ENCODE peak calls at places on chromosome 1, in nine cellular contexts. I, H, F, E, O, A, Q, J and D are unnamed samples.

GRCh38 chr1:2103266-2103900 is 53.2 kb downstream of the PRKCZ start:
- DNase-seq in A (no peak), I (no peak), Q (no peak), J (no peak), O (no peak), F (no peak), H (no peak), E (no peak), D (no peak)

GRCh38 chr1:3668585-3669300 is 16.4 kb downstream of the TP73 start:
- DNase-seq in E (no peak), F (no peak), I (peak), O (peak), J (peak), Q (peak), H (peak), A (peak), D (peak)

GRCh38 chr1:32201011-32201855 is 838 bp downstream of the CCDC28B start:
- DNase-seq in E (peak), Q (peak), I (peak), J (no peak), H (peak), A (peak), F (peak), O (peak), D (no peak)

GRCh38 chr1:227343727-227344551 is 25.6 kb upstream of the CDC42BPA start:
- DNase-seq in I (no peak), F (peak), J (peak), E (peak), A (no peak), H (no peak), O (no peak), Q (no peak), D (no peak)

GRCh38 chr1:165109013-165109412 is 247.5 kb downstream of the LMX1A start:
- DNase-seq in J (no peak), E (no peak), O (no peak), H (no peak), Q (no peak), A (no peak), I (no peak), F (no peak), D (no peak)

GRCh38 chr1:67355745-67356424 is 48.2 kb downstream of the IL12RB2 start:
- DNase-seq in Q (no peak), A (no peak), J (no peak), F (peak), E (no peak), I (no peak), O (peak), H (no peak), D (no peak)

GRCh38 chr1:35886606-35887431 is 3.8 kb downstream of the AGO1 start:
- DNase-seq in H (no peak), Q (no peak), I (no peak), J (no peak), A (no peak), O (peak), F (peak), E (peak), D (no peak)

GRCh38 chr1:203238535-203238934 is 9.1 kb upstream of the CHIT1 start:
- DNase-seq in F (no peak), O (no peak), A (no peak), E (no peak), Q (no peak), J (no peak), I (no peak), H (no peak), D (no peak)

GRCh38 chr1:90925928-90926869 is 95.6 kb downstream of the ZNF644 start:
- DNase-seq in O (no peak), H (no peak), E (no peak), F (peak), J (peak), I (no peak), A (no peak), Q (no peak), D (no peak)

GRCh38 chr1:248834343-248834940 is 3.6 kb upstream of the ZNF672 start:
- DNase-seq in I (no peak), H (no peak), J (no peak), Q (no peak), F (no peak), E (no peak), O (no peak), A (no peak), D (no peak)

GRCh38 chr1:41917051-41917530 is 1.6 kb downstream of the HIVEP3 start:
- DNase-seq in A (no peak), I (no peak), O (no peak), Q (no peak), E (no peak), J (no peak), H (no peak), F (no peak), D (no peak)

GRCh38 chr1:207844374-207844773 is 66.6 kb downstream of the CD34 start:
- DNase-seq in A (no peak), H (no peak), E (no peak), I (no peak), J (no peak), F (no peak), O (no peak), Q (no peak), D (no peak)

GRCh38 chr1:53367503-53368313 is 39.8 kb upstream of the LRP8 start:
- DNase-seq in Q (no peak), E (no peak), F (no peak), A (no peak), J (no peak), I (peak), H (peak), O (peak), D (no peak)

GRCh38 chr1:43867946-43868740 is 65.5 kb upstream of the ARTN start:
- DNase-seq in E (no peak), F (peak), I (no peak), O (no peak), Q (no peak), A (no peak), J (no peak), H (no peak), D (no peak)

GRCh38 chr1:37741130-37741529 is 23.8 kb downstream of the EPHA10 start:
- DNase-seq in Q (peak), H (no peak), O (no peak), E (no peak), A (no peak), J (peak), F (peak), I (peak), D (no peak)

GRCh38 chr1:194289569-194290266 is 1103.3 kb upstream of the B3GALT2 start:
- DNase-seq in I (no peak), J (no peak), A (no peak), Q (no peak), E (no peak), F (no peak), H (peak), O (no peak), D (no peak)

DNA sequence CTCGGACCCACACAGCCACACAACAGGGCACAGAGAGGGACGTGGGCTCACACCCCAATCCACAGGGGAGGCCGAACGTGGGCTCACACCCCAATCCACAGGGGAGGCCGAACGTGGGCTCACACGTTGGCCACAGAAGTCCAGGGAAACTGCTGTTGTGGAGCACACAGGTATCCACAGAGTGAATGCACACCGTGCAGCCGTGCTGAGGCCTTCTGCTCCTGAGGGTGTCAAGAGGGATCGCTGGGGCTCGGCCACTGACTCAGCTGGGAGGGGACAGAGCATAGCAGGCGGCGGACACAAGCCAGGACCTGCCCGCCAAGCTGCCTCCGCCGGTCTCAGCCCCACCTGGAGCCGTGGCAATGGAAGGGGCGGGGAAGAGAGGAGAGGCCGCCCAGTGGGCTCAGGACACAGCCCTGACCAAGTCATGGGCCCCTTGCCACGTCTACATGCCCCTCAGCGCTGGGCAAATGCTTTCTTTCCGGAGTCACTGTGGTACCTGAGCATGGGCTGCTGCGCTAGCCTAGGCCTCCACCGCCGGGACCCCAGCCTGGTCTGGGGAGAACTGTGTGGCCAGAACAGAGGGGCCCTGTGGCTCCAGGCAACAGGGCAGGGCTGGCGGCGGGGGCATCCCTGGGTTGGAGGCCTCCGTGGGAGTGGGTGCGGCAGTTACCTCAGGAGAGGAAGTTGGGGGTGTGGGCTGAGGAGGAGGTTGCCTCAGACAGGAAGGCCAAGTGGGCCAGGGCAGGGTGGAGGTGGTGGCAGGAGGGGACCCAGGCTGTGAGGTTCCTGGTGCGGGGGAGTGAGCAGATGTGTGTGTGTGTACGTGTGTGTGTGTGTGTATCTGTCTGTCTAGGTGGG is 1.2 kb downstream of the SYTL1 start:
- DNase-seq in O (peak), Q (no peak), J (no peak), A (no peak), E (no peak), I (no peak), H (peak), F (no peak), D (no peak)
- TF ChIP-seq POLR2A in O (no peak), Q (no peak), J (no peak), A (no peak), E (no peak), I (no peak), H (no peak), F (no peak), D (no peak)

DNA sequence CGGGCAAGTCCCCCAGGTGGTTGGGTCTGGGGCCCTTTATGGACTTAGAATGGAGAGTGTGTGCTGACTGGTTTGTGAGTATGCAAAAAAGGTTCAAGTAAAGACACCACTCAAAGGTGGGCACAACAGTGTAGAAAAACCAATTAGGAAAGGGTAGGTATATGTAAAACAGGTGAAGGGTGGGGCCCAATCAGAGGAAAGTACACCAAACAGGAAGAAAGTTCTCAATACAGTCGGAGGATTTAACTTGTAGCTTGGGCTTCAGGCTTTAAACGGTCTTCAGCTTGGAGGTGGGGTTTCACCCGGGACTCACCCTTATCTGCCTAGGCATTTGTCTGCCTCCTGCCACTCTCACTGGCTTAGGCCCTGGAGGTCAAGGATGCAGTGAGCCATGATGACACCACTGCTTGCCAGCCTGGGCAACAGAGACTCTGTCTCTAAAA is 6.8 kb upstream of the PUM1 start:
- DNase-seq in Q (no peak), F (no peak), J (no peak), O (no peak), E (no peak), I (no peak), A (no peak), H (no peak), D (no peak)
- TF ChIP-seq POLR2A in Q (no peak), F (no peak), J (no peak), O (peak), E (no peak), I (no peak), A (no peak), H (no peak), D (no peak)

GRCh38 chr1:92485374-92486250 is 1.1 kb downstream of the GFI1 start:
- DNase-seq in J (peak), I (peak), E (peak), A (no peak), F (no peak), Q (no peak), H (peak), O (peak), D (no peak)
- TF ChIP-seq POLR2A in J (no peak), I (no peak), E (no peak), A (no peak), F (no peak), Q (no peak), H (peak), O (no peak), D (no peak)

GRCh38 chr1:204286841-204287387 is 72.8 kb downstream of the PLEKHA6 start:
- DNase-seq in Q (peak), F (no peak), E (no peak), I (no peak), H (peak), A (no peak), J (peak), O (no peak), D (no peak)
- TF ChIP-seq POLR2A in Q (no peak), F (no peak), E (no peak), I (no peak), H (no peak), A (no peak), J (no peak), O (no peak), D (no peak)

DNA sequence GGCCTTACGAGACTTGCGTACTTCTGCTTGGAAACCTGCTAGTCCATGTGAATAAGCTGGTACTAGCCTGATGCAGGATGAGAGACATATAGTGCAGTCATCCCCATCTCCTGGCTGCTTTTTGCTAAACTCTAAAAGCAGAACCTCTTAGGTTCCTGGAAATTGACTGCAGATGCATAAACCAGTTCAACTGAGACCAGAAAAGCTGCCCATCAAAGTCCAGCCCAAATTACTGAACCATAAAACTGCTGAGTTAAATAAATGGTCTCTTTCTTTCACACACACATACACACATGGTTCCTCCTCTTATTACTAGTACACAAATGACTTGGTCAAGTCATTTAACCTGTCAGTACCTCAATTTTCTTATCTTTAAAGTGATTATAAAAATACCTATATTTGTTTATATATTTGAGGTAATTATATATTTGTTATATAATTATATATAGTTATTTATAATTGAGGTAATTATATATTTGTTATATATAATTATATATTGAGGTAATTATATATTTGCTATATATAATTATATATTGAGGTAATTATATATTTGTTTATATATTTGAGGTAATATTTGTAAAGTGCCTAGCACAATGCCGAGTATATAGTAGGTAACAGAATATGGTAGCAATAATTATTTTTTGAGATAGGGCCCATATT is 25.2 kb upstream of the RABGAP1L start:
- DNase-seq in F (no peak), Q (no peak), I (no peak), A (no peak), O (no peak), H (no peak), E (no peak), J (no peak), D (no peak)
- TF ChIP-seq POLR2A in F (no peak), Q (no peak), I (no peak), A (no peak), O (no peak), H (no peak), E (no peak), J (no peak), D (no peak)

DNA sequence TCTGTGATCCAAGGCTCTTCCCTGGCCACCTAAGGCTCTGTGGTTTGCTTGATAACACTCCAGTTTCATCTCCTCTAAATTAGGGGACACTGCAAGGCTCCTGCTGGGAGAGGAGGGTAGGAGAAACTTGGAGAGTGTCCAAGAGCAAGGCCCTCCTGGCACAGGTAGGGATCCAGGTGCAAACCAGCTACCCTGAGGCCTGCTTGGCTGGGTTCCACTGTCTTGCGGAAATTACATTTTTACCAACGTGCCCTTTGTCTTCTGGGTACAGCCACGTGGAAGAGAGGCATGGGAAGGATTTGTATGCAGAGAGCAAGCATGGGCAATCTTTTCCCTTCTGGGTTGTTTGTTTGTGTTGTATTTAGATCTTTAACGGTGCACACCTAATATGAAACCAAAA is 132.5 kb downstream of the PRDM2 start:
- DNase-seq in I (no peak), F (no peak), A (no peak), E (no peak), J (no peak), O (no peak), H (peak), Q (no peak), D (no peak)
- TF ChIP-seq POLR2A in I (no peak), F (no peak), A (no peak), E (no peak), J (no peak), O (no peak), H (no peak), Q (no peak), D (no peak)

GRCh38 chr1:19284881-19285280 is 3.7 kb downstream of the AKR7A3 start:
- DNase-seq in E (no peak), Q (no peak), F (no peak), O (no peak), A (peak), H (no peak), I (no peak), J (no peak), D (no peak)

GRCh38 chr1:19283891-19284290 is 4.7 kb downstream of the AKR7A3 start:
- DNase-seq in I (no peak), Q (no peak), E (no peak), H (no peak), F (no peak), A (peak), J (no peak), O (no peak), D (no peak)

GRCh38 chr1:19289244-19289643 is 674 bp upstream of the AKR7A3 start:
- DNase-seq in F (no peak), I (no peak), A (no peak), Q (no peak), O (no peak), H (no peak), J (no peak), E (no peak), D (no peak)

GRCh38 chr1:19287436-19288185 is 959 bp downstream of the AKR7A3 start:
- DNase-seq in Q (no peak), I (no peak), F (no peak), E (no peak), O (no peak), A (peak), J (no peak), H (peak), D (no peak)
- TF ChIP-seq POLR2A in Q (no peak), I (no peak), F (no peak), E (no peak), O (no peak), A (no peak), J (no peak), H (peak), D (no peak)

GRCh38 chr1:99457381-99458165 is 188.3 kb upstream of the PALMD start:
- DNase-seq in A (no peak), I (no peak), O (no peak), H (no peak), J (peak), F (peak), Q (no peak), E (no peak), D (no peak)

GRCh38 chr1:99456536-99456935 is 189.4 kb upstream of the PALMD start:
- DNase-seq in Q (no peak), H (no peak), I (no peak), E (no peak), F (peak), O (no peak), A (no peak), J (no peak), D (no peak)

GRCh38 chr1:99464738-99465137 is 181.2 kb upstream of the PALMD start:
- DNase-seq in H (no peak), Q (no peak), A (no peak), I (no peak), E (no peak), J (no peak), F (no peak), O (no peak), D (no peak)

GRCh38 chr1:99465176-99465900 is 180.6 kb upstream of the PALMD start:
- DNase-seq in J (no peak), O (no peak), F (peak), E (no peak), A (no peak), I (no peak), Q (no peak), H (no peak), D (no peak)

DNA sequence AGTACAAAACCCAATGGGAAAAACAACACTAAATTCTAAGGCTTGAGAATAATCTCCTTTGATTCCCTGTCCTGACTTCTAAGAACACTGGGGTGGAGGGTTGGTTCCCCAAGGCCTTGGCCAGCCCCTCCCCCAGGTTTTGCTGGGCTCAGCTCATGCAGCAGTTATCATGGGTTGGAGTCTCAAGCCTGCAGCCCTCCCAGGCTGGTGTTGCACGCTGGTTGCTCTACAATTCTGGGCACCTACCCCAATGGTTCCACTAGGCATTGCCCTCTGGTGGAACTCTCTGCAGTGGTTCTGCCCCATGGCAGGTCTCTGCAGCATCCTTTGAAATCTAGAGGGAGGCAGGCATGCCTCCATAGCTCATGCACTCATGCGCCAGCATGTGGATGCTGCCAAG is 184.4 kb upstream of the PALMD start:
- DNase-seq in I (no peak), J (no peak), A (no peak), O (no peak), F (no peak), Q (no peak), E (no peak), H (no peak), D (no peak)
- TF ChIP-seq POLR2A in I (no peak), J (no peak), A (no peak), O (no peak), F (no peak), Q (no peak), E (no peak), H (no peak), D (no peak)

DNA sequence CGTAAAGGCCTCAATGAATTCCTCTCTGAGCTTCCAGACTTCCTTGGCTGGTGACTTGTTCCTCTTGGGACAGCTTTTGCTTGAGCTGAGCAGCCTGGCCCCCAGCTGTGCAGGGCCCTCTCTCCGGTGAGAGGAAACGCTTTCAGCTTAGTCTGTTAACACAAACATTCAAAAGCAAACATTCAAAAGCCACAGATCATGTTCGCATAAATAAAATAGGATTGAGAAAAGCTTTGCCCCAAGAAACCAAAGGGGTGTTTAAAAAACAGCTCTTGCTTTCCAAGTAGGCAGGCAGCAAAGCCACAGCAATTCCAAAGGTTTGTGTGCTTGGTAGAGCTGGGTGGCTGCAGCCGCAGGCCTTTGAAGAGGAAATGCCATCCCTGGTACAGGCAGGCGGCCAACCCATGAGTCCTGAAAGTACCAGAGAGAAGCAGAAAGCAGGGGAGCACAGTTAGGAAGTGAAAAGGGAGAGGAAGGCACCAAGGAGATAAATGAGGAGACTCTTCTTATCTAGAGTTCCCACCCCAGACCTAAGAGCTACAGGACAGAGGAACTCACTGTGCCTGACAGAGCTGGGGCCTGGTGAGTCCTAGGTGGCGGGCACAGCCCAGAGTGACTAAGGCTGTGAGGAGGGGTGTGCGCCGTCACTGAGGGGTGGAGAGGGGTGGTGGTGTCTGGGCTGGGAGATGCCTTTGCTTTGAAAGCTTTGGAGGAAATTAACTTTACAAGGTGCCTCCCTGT is 48.4 kb downstream of the CCN1 start:
- DNase-seq in E (peak), F (peak), H (peak), A (peak), J (peak), O (peak), Q (no peak), I (no peak), D (peak)
- TF ChIP-seq POLR2A in E (no peak), F (peak), H (no peak), A (no peak), J (no peak), O (no peak), Q (no peak), I (no peak), D (peak)